ENCODE peak calls at places on chromosome 1, in four cellular contexts. Z is PC-9, F is ovary, J is OCI-LY7. D is an unnamed sample.

GRCh38 chr1:99279525-99279924 is 15.2 kb downstream of the PLPPR4 start:
- DNase-seq in Z (no peak), F (no peak), J (no peak), D (no peak)

GRCh38 chr1:26998319-26999300 is 5.1 kb downstream of the TRNP1 start:
- DNase-seq in Z (no peak), F (no peak), J (no peak), D (no peak)

GRCh38 chr1:24775901-24776300 is 30.7 kb downstream of the CLIC4 start:
- DNase-seq in Z (no peak), F (no peak), J (peak; percentile 42), D (no peak)

GRCh38 chr1:204336642-204337041 is 23.1 kb downstream of the PLEKHA6 start:
- DNase-seq in Z (no peak), F (no peak), J (no peak), D (no peak)

GRCh38 chr1:61757945-61758344 is 15.7 kb downstream of the PATJ start:
- DNase-seq in Z (no peak), F (no peak), J (no peak), D (no peak)

GRCh38 chr1:34786521-34787325 is 5.7 kb downstream of the GJB3 start:
- DNase-seq in Z (peak; percentile 55), F (peak; percentile 52), J (peak; percentile 68), D (peak; percentile 67)

GRCh38 chr1:91924146-91924545 is 25.1 kb upstream of the BRDT start:
- DNase-seq in Z (no peak), F (no peak), J (no peak), D (no peak)

GRCh38 chr1:21703318-21703963 is 34.3 kb upstream of the RAP1GAP start:
- DNase-seq in Z (no peak), F (no peak), J (peak; percentile 63), D (peak; percentile 29)

GRCh38 chr1:86542626-86543025 is 4.3 kb upstream of the CLCA4 start:
- DNase-seq in Z (peak; percentile 88), F (no peak), J (no peak), D (no peak)

GRCh38 chr1:45913183-45913924 is 109.9 kb downstream of the MAST2 start:
- DNase-seq in Z (no peak), F (peak; percentile 69), J (no peak), D (no peak)

GRCh38 chr1:19723874-19724273 is 59.2 kb downstream of the HTR6 start:
- DNase-seq in Z (no peak), F (no peak), J (no peak), D (no peak)

GRCh38 chr1:39508857-39509305 is 17.4 kb downstream of the BMP8A start:
- DNase-seq in Z (no peak), F (no peak), J (peak; percentile 43), D (no peak)

GRCh38 chr1:39178541-39179431 is 25.7 kb upstream of the MACF1 start:
- DNase-seq in Z (peak; percentile 94), F (no peak), J (no peak), D (peak; percentile 70)

GRCh38 chr1:4331371-4332163 is 322.8 kb upstream of the AJAP1 start:
- DNase-seq in Z (no peak), F (no peak), J (no peak), D (no peak)

GRCh38 chr1:17646444-17647287 is 107.2 kb downstream of the ARHGEF10L start:
- DNase-seq in Z (no peak), F (no peak), J (no peak), D (no peak)

GRCh38 chr1:28136636-28137613 is 39.6 kb downstream of the PTAFR start:
- DNase-seq in Z (peak; percentile 55), F (no peak), J (no peak), D (no peak)

GRCh38 chr1:109767596-109768334 is 4.0 kb upstream of the EPS8L3 start:
- DNase-seq in Z (no peak), F (peak; percentile 31), J (no peak), D (peak; percentile 5)

GRCh38 chr1:28062806-28063205 is 25.6 kb downstream of the EYA3 start:
- DNase-seq in Z (no peak), F (no peak), J (no peak), D (no peak)

GRCh38 chr1:1278620-1279019 is 1.6 kb upstream of the SCNN1D start:
- DNase-seq in Z (no peak), F (no peak), J (no peak), D (no peak)

GRCh38 chr1:78223417-78224215 is 177.8 kb downstream of the GIPC2 start:
- DNase-seq in Z (no peak), F (no peak), J (no peak), D (no peak)

GRCh38 chr1:109502368-109502851 is 7.1 kb downstream of the AMIGO1 start:
- DNase-seq in Z (no peak), F (no peak), J (no peak), D (no peak)

GRCh38 chr1:39949891-39950290 is 5.1 kb upstream of the MFSD2A start:
- DNase-seq in Z (peak; percentile 65), F (no peak), J (peak; percentile 19), D (no peak)

GRCh38 chr1:102186541-102186940 is 189.8 kb upstream of the OLFM3 start:
- DNase-seq in Z (no peak), F (no peak), J (no peak), D (no peak)

GRCh38 chr1:202101182-202101581 is 21.5 kb upstream of the GPR37L1 start:
- DNase-seq in Z (no peak), F (no peak), J (no peak), D (no peak)

GRCh38 chr1:19925342-19926070 is 2.1 kb upstream of the PLA2G2E start:
- DNase-seq in Z (peak; percentile 97), F (no peak), J (no peak), D (peak; percentile 63)

GRCh38 chr1:200610846-200611245 is 9.7 kb downstream of the KIF14 start:
- DNase-seq in Z (no peak), F (no peak), J (no peak), D (no peak)

GRCh38 chr1:175250027-175250426 is 57.5 kb upstream of the KIAA0040 start:
- DNase-seq in Z (no peak), F (no peak), J (no peak), D (no peak)

GRCh38 chr1:120179420-120180348 is 3.4 kb upstream of the SEC22B start:
- DNase-seq in Z (peak; percentile 35), F (peak; percentile 48), J (no peak), D (no peak)

GRCh38 chr1:43847882-43848281 is 85.7 kb upstream of the ARTN start:
- DNase-seq in Z (no peak), F (no peak), J (no peak), D (no peak)

GRCh38 chr1:63651110-63651776 is 58.0 kb downstream of the PGM1 start:
- DNase-seq in Z (no peak), F (no peak), J (no peak), D (no peak)

GRCh38 chr1:225655509-225656258 is 2.8 kb upstream of the ENAH start:
- DNase-seq in Z (peak; percentile 93), F (peak; percentile 57), J (peak; percentile 52), D (no peak)
- TF ChIP-seq CTCF in Z (no peak), F (no peak), J (peak; percentile 74), D (peak; percentile 32)

GRCh38 chr1:59146056-59146455 is 150.8 kb upstream of the FGGY start:
- DNase-seq in Z (peak; percentile 16), F (no peak), J (no peak), D (no peak)
- H3K4me3 ChIP-seq in Z (peak overlapping the region; percentile 56), F (no peak overlapping the region), J (no peak overlapping the region), D (no peak overlapping the region)

DNA sequence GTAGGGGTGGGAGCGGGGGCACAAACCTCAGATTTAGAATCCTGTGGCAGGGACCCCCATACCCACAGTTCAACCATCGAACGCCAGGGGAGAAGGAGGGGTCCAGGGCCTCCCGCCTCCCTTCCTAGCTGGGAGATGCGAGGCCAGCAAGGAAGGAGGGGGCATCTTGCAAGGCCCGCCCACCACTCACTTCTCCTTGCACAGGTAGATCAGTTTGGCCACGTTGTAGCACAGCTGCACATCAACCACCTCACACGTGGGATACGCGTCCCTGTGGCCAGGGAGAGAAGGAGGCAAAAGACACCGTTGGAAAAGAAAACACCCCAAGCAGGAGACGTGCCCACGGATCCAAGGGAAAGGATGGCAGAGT is 19.6 kb downstream of the TMEM63A start:
- DNase-seq in Z (no peak), F (no peak), J (no peak), D (no peak)
- H3K36me3 ChIP-seq in Z (peaks cover 33% of the 10 kb centered on the region), F (no peaks in the 10 kb centered on the region), J (peaks cover 42% of the 10 kb centered on the region), D (peaks cover 14% of the 10 kb centered on the region)

DNA sequence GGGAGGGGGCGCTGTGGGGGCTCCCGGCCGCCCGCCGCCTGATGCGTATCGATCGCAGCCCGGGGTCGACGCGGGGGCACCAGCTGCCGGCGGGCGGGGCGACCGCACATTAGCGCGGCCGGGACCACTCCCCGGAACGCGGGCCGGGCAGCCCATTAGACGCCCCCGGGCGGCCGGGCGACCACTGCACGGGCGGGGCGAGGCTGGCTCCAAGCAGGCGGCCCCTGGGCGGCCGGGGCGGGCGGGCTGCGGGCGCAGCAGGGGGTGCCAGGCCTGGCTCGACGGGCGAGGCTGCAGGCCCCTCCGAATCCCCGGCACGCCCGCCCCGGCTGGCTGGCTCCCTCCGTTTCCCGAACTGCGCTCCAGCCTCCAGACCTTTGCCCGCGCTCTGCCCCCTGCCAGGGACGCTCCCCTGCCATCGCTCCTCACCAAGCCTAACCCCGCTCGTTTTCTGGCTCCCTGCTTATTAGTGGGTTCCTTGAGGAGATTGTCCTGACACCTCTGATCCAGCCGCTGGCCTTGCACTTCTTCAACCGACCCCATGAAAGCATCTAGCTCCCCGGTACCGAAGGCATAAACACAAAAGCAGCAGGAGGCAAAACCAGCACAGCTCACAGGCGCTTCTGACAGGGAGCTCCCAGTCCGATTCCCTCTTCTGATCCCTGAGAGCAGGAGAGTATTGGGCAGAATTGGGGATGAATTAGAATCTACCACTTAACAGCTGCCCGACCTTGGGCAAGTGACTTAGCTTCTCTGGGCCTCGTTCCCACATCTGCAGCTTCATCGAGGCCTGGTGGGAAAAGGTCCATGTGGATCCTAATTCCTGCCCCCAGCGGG is 92.6 kb upstream of the CASZ1 start:
- DNase-seq in Z (no peak), F (no peak), J (no peak), D (no peak)
- TF ChIP-seq CTCF in Z (no peak), F (no peak), J (no peak), D (no peak)

D was measured in Caco-2.